ENCODE peak calls at places on chromosomes 4 and X, in six cellular contexts. One of them, this sample, is unnamed.

GRCh38 chr4:124903995-124904722 is 191.6 kb upstream of the ANKRD50 start:
- DNase-seq in breast epithelium: no peak
- DNase-seq in esophagus squamous epithelium: no peak
- DNase-seq in Calu3: peak; percentile 26
- DNase-seq in choroid plexus epithelial cell: peak; percentile 84
- DNase-seq in pancreas: peak; percentile 55
- DNase-seq in this sample: no peak

GRCh38 chrX:152640039-152640818 is 2.5 kb downstream of the GABRQ start:
- DNase-seq in breast epithelium: no peak
- DNase-seq in esophagus squamous epithelium: no peak
- DNase-seq in Calu3: no peak
- DNase-seq in choroid plexus epithelial cell: no peak
- DNase-seq in pancreas: no peak
- DNase-seq in this sample: no peak

GRCh38 chr4:166222271-166222670 is 349.2 kb downstream of the TLL1 start:
- DNase-seq in breast epithelium: no peak
- DNase-seq in esophagus squamous epithelium: no peak
- DNase-seq in Calu3: no peak
- DNase-seq in choroid plexus epithelial cell: no peak
- DNase-seq in pancreas: no peak
- DNase-seq in this sample: no peak

GRCh38 chr4:173482330-173482931 is 47.6 kb downstream of the HAND2 start:
- DNase-seq in breast epithelium: no peak
- DNase-seq in esophagus squamous epithelium: no peak
- DNase-seq in Calu3: no peak
- DNase-seq in choroid plexus epithelial cell: no peak
- DNase-seq in pancreas: no peak
- DNase-seq in this sample: no peak

GRCh38 chrX:154368630-154369452 is 5.6 kb downstream of the FLNA start:
- DNase-seq in breast epithelium: peak; percentile 78
- DNase-seq in esophagus squamous epithelium: peak; percentile 51
- DNase-seq in Calu3: peak; percentile 89
- DNase-seq in choroid plexus epithelial cell: peak; percentile 95
- DNase-seq in pancreas: peak; percentile 50
- DNase-seq in this sample: peak; percentile 69

GRCh38 chrX:133958997-133959688 is 26.3 kb downstream of the GPC3 start:
- DNase-seq in breast epithelium: no peak
- DNase-seq in esophagus squamous epithelium: no peak
- DNase-seq in Calu3: no peak
- DNase-seq in choroid plexus epithelial cell: no peak
- DNase-seq in pancreas: no peak
- DNase-seq in this sample: no peak

GRCh38 chrX:13092455-13092941 is 48.1 kb upstream of the FAM9C start:
- DNase-seq in breast epithelium: peak; percentile 31
- DNase-seq in esophagus squamous epithelium: peak; percentile 9
- DNase-seq in Calu3: peak; percentile 48
- DNase-seq in choroid plexus epithelial cell: no peak
- DNase-seq in pancreas: no peak
- DNase-seq in this sample: no peak

GRCh38 chr4:53622739-53623151 is 31.5 kb upstream of the LNX1 start:
- DNase-seq in breast epithelium: no peak
- DNase-seq in esophagus squamous epithelium: no peak
- DNase-seq in Calu3: no peak
- DNase-seq in choroid plexus epithelial cell: peak; percentile 74
- DNase-seq in pancreas: no peak
- DNase-seq in this sample: no peak

GRCh38 chr4:129900430-129900953 is 804.5 kb downstream of the C4orf33 start:
- DNase-seq in breast epithelium: no peak
- DNase-seq in esophagus squamous epithelium: no peak
- DNase-seq in Calu3: no peak
- DNase-seq in choroid plexus epithelial cell: no peak
- DNase-seq in pancreas: no peak
- DNase-seq in this sample: no peak

GRCh38 chr4:122218762-122219161 is 66.6 kb downstream of the BLTP1 start:
- DNase-seq in breast epithelium: no peak
- DNase-seq in esophagus squamous epithelium: no peak
- DNase-seq in Calu3: no peak
- DNase-seq in choroid plexus epithelial cell: peak; percentile 31
- DNase-seq in pancreas: no peak
- DNase-seq in this sample: no peak

GRCh38 chr4:122775039-122775438 is 42.5 kb downstream of the BBS12 start:
- DNase-seq in breast epithelium: no peak
- DNase-seq in esophagus squamous epithelium: no peak
- DNase-seq in Calu3: no peak
- DNase-seq in choroid plexus epithelial cell: no peak
- DNase-seq in pancreas: no peak
- DNase-seq in this sample: no peak

GRCh38 chrX:132044953-132045352 is 21.9 kb downstream of the STK26 start:
- DNase-seq in breast epithelium: no peak
- DNase-seq in esophagus squamous epithelium: no peak
- DNase-seq in Calu3: no peak
- DNase-seq in choroid plexus epithelial cell: peak; percentile 4
- DNase-seq in pancreas: no peak
- DNase-seq in this sample: no peak

GRCh38 chr4:133464311-133464710 is 315.2 kb downstream of the PCDH10 start:
- DNase-seq in breast epithelium: no peak
- DNase-seq in esophagus squamous epithelium: no peak
- DNase-seq in Calu3: no peak
- DNase-seq in choroid plexus epithelial cell: peak; percentile 34
- DNase-seq in pancreas: no peak
- DNase-seq in this sample: no peak

GRCh38 chr4:1305781-1306455 is 16.2 kb downstream of the MAEA start:
- DNase-seq in breast epithelium: no peak
- DNase-seq in esophagus squamous epithelium: no peak
- DNase-seq in Calu3: no peak
- DNase-seq in choroid plexus epithelial cell: no peak
- DNase-seq in pancreas: no peak
- DNase-seq in this sample: no peak

GRCh38 chr4:128810871-128811570 is 1.5 kb downstream of the JADE1 start:
- DNase-seq in breast epithelium: peak; percentile 77
- DNase-seq in esophagus squamous epithelium: peak; percentile 32
- DNase-seq in Calu3: peak; percentile 85
- DNase-seq in choroid plexus epithelial cell: peak; percentile 83
- DNase-seq in pancreas: peak; percentile 94
- DNase-seq in this sample: peak; percentile 33

GRCh38 chrX:126137899-126138298 is 28.2 kb downstream of the DCAF12L2 start:
- DNase-seq in breast epithelium: no peak
- DNase-seq in esophagus squamous epithelium: no peak
- DNase-seq in Calu3: no peak
- DNase-seq in choroid plexus epithelial cell: no peak
- DNase-seq in pancreas: no peak
- DNase-seq in this sample: no peak

GRCh38 chrX:67723580-67724351 is 179.9 kb downstream of the AR start:
- DNase-seq in breast epithelium: no peak
- DNase-seq in esophagus squamous epithelium: no peak
- DNase-seq in Calu3: no peak
- DNase-seq in choroid plexus epithelial cell: no peak
- DNase-seq in pancreas: no peak
- DNase-seq in this sample: no peak

GRCh38 chr4:150375025-150375424 is 206.9 kb upstream of the MAB21L2 start:
- DNase-seq in breast epithelium: no peak
- DNase-seq in esophagus squamous epithelium: no peak
- DNase-seq in Calu3: no peak
- DNase-seq in choroid plexus epithelial cell: no peak
- DNase-seq in pancreas: no peak
- DNase-seq in this sample: no peak

GRCh38 chr4:105389167-105389566 is 84.7 kb downstream of the PPA2 start:
- DNase-seq in breast epithelium: no peak
- DNase-seq in esophagus squamous epithelium: no peak
- DNase-seq in Calu3: no peak
- DNase-seq in choroid plexus epithelial cell: peak; percentile 37
- DNase-seq in pancreas: no peak
- DNase-seq in this sample: no peak

GRCh38 chrX:154596290-154596929 is 11.5 kb downstream of the CTAG1A start:
- DNase-seq in breast epithelium: peak; percentile 70
- DNase-seq in esophagus squamous epithelium: no peak
- DNase-seq in Calu3: peak; percentile 54
- DNase-seq in choroid plexus epithelial cell: peak; percentile 55
- DNase-seq in pancreas: peak; percentile 23
- DNase-seq in this sample: no peak

GRCh38 chrX:129877401-129877800 is 28.6 kb upstream of the UTP14A start:
- DNase-seq in breast epithelium: no peak
- DNase-seq in esophagus squamous epithelium: no peak
- DNase-seq in Calu3: no peak
- DNase-seq in choroid plexus epithelial cell: peak; percentile 5
- DNase-seq in pancreas: no peak
- DNase-seq in this sample: no peak

GRCh38 chr4:64911846-64912245 is 502.6 kb upstream of the TECRL start:
- DNase-seq in breast epithelium: no peak
- DNase-seq in esophagus squamous epithelium: no peak
- DNase-seq in Calu3: no peak
- DNase-seq in choroid plexus epithelial cell: no peak
- DNase-seq in pancreas: no peak
- DNase-seq in this sample: no peak

GRCh38 chrX:70769659-70770232 is 138.8 kb downstream of the TEX11 start:
- DNase-seq in breast epithelium: no peak
- DNase-seq in esophagus squamous epithelium: no peak
- DNase-seq in Calu3: no peak
- DNase-seq in choroid plexus epithelial cell: peak; percentile 13
- DNase-seq in pancreas: no peak
- DNase-seq in this sample: no peak

GRCh38 chr4:154977228-154977627 is 196.2 kb downstream of the RBM46 start:
- DNase-seq in breast epithelium: no peak
- DNase-seq in esophagus squamous epithelium: no peak
- DNase-seq in Calu3: no peak
- DNase-seq in choroid plexus epithelial cell: no peak
- DNase-seq in pancreas: no peak
- DNase-seq in this sample: no peak

GRCh38 chr4:129342820-129343219 is 246.9 kb downstream of the C4orf33 start:
- DNase-seq in breast epithelium: no peak
- DNase-seq in esophagus squamous epithelium: no peak
- DNase-seq in Calu3: no peak
- DNase-seq in choroid plexus epithelial cell: peak; percentile 92
- DNase-seq in pancreas: no peak
- DNase-seq in this sample: no peak

GRCh38 chr4:39731908-39732307 is 34.0 kb downstream of the UBE2K start:
- DNase-seq in breast epithelium: no peak
- DNase-seq in esophagus squamous epithelium: no peak
- DNase-seq in Calu3: no peak
- DNase-seq in choroid plexus epithelial cell: no peak
- DNase-seq in pancreas: no peak
- DNase-seq in this sample: no peak

GRCh38 chrX:112211459-112211858 is 128.9 kb upstream of the TRPC5 start:
- DNase-seq in breast epithelium: no peak
- DNase-seq in esophagus squamous epithelium: no peak
- DNase-seq in Calu3: no peak
- DNase-seq in choroid plexus epithelial cell: no peak
- DNase-seq in pancreas: no peak
- DNase-seq in this sample: no peak

GRCh38 chr4:110823251-110823650 is 200.4 kb upstream of the PITX2 start:
- DNase-seq in breast epithelium: no peak
- DNase-seq in esophagus squamous epithelium: no peak
- DNase-seq in Calu3: no peak
- DNase-seq in choroid plexus epithelial cell: no peak
- DNase-seq in pancreas: no peak
- DNase-seq in this sample: no peak

GRCh38 chr4:182832352-182833120 is 84.7 kb downstream of the DCTD start:
- DNase-seq in breast epithelium: no peak
- DNase-seq in esophagus squamous epithelium: no peak
- DNase-seq in Calu3: no peak
- DNase-seq in choroid plexus epithelial cell: no peak
- DNase-seq in pancreas: no peak
- DNase-seq in this sample: no peak

GRCh38 chr4:166014411-166014810 is 141.4 kb downstream of the TLL1 start:
- DNase-seq in breast epithelium: no peak
- DNase-seq in esophagus squamous epithelium: no peak
- DNase-seq in Calu3: no peak
- DNase-seq in choroid plexus epithelial cell: no peak
- DNase-seq in pancreas: no peak
- DNase-seq in this sample: no peak

GRCh38 chrX:155662297-155662696 is 49.5 kb upstream of the TMLHE start:
- DNase-seq in breast epithelium: no peak
- DNase-seq in esophagus squamous epithelium: no peak
- DNase-seq in Calu3: peak; percentile 19
- DNase-seq in choroid plexus epithelial cell: peak; percentile 9
- DNase-seq in pancreas: no peak
- DNase-seq in this sample: no peak

GRCh38 chrX:29044802-29045201 is 457.6 kb downstream of the IL1RAPL1 start:
- DNase-seq in breast epithelium: no peak
- DNase-seq in esophagus squamous epithelium: no peak
- DNase-seq in Calu3: no peak
- DNase-seq in choroid plexus epithelial cell: peak; percentile 41
- DNase-seq in pancreas: no peak
- DNase-seq in this sample: no peak
- TF ChIP-seq CTCF in breast epithelium: no peak
- TF ChIP-seq CTCF in esophagus squamous epithelium: peak; percentile 28
- TF ChIP-seq CTCF in Calu3: no peak
- TF ChIP-seq CTCF in choroid plexus epithelial cell: peak; percentile 53
- TF ChIP-seq CTCF in pancreas: no peak
- TF ChIP-seq CTCF in this sample: no peak

DNA sequence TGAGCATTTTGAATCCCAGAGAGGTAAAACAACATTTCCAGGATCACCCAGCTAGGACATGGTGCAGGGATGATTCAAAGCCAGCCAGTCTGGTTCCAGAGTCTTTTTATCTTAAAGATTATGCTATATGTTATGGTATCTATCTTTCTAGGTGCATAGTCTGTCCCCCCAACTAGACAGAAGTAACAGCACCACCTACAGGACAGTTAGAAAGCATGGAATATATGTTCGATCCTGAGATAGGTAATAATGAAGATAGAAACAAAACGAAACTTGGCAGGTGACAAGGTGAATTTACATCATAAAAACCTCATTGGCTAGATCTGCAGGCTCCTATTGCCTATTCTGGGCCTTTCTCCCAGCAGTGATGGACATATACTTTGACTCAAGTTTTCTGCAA is 723.2 kb downstream of the SMARCA1 start:
- DNase-seq in breast epithelium: no peak
- DNase-seq in esophagus squamous epithelium: no peak
- DNase-seq in Calu3: no peak
- DNase-seq in choroid plexus epithelial cell: peak; percentile 3
- DNase-seq in pancreas: no peak
- DNase-seq in this sample: no peak
- TF ChIP-seq CTCF in breast epithelium: no peak
- TF ChIP-seq CTCF in esophagus squamous epithelium: no peak
- TF ChIP-seq CTCF in Calu3: no peak
- TF ChIP-seq CTCF in choroid plexus epithelial cell: no peak
- TF ChIP-seq CTCF in pancreas: no peak
- TF ChIP-seq CTCF in this sample: no peak

GRCh38 chr4:70940134-70940533 is 38.0 kb downstream of the MOB1B start:
- DNase-seq in breast epithelium: no peak
- DNase-seq in esophagus squamous epithelium: no peak
- DNase-seq in Calu3: no peak
- DNase-seq in choroid plexus epithelial cell: no peak
- DNase-seq in pancreas: no peak
- DNase-seq in this sample: no peak
- TF ChIP-seq CTCF in breast epithelium: no peak
- TF ChIP-seq CTCF in esophagus squamous epithelium: no peak
- TF ChIP-seq CTCF in Calu3: no peak
- TF ChIP-seq CTCF in choroid plexus epithelial cell: peak; percentile 3
- TF ChIP-seq CTCF in pancreas: no peak
- TF ChIP-seq CTCF in this sample: no peak

DNA sequence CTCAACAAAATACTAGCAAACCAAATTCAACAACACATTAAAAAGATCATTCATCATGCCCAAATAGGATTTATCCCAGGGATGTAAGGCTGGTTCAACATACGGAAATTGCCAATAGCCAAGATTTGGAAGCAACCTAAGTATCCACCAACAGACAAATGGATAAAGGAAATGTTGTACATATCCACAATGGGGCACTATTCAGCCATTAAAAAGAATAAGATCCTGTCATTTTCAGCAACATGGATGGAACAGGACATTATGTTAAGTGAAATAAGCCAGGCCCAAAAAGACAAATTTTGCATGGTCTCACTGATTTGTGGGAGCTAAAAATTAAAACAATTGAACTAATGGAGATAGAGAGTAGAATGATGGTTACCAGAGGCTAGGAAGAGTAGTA is 82.0 kb upstream of the FAM241A start:
- DNase-seq in breast epithelium: no peak
- DNase-seq in esophagus squamous epithelium: no peak
- DNase-seq in Calu3: no peak
- DNase-seq in choroid plexus epithelial cell: peak; percentile 17
- DNase-seq in pancreas: no peak
- DNase-seq in this sample: no peak
- TF ChIP-seq CTCF in breast epithelium: no peak
- TF ChIP-seq CTCF in esophagus squamous epithelium: no peak
- TF ChIP-seq CTCF in Calu3: no peak
- TF ChIP-seq CTCF in choroid plexus epithelial cell: no peak
- TF ChIP-seq CTCF in pancreas: no peak
- TF ChIP-seq CTCF in this sample: no peak